ENCODE peak calls at places on chromosomes 13 and 19, in nine cellular contexts. E is T-cell; C is activated naive CD8-positive, alpha-beta T cell treated with anti-CD3 and anti-CD28 coated beads, Interleukin-2, amount 50 U/mL, for 24 hours; I is activated CD4-positive, alpha-beta T cell treated with anti-CD3 and anti-CD28 coated beads for 36 hours; V is activated naive CD4-positive, alpha-beta T cell treated with anti-CD3 and anti-CD28 coated beads, Interleukin-2, amount 50 U/mL, for 72 hours; A is left cardiac atrium; R is stimulated activated effector memory CD8-positive, alpha-beta T cell treated with anti-CD3 and anti-CD28 coated beads, Interleukin-12 subunit alpha, Interleukin-12 subunit beta, amount 100 ng/mL, for 72 hours; H is activated CD8-positive, alpha-beta T cell treated with anti-CD3 and anti-CD28 coated beads, Interleukin-2, amount 10 ng/mL, durations not matched to agents 7 days and 5 days; G is heart left ventricle. S is an unnamed sample.

GRCh38 chr13:114320065-114320464 is 5.8 kb downstream of the CHAMP1 start:
- ATAC-seq in E (no peak), C (no peak), I (no peak), V (peak), A (peak), R (no peak), H (no peak), G (peak), S (no peak)

GRCh38 chr13:21435710-21436151 is 23.4 kb downstream of the ZDHHC20 start:
- ATAC-seq in E (peak), C (peak), I (peak), V (peak), A (peak), R (peak), H (peak), G (peak), S (peak)

GRCh38 chr13:24071423-24072075 is 89.0 kb upstream of the SPATA13 start:
- ATAC-seq in E (no peak), C (no peak), I (no peak), V (no peak), A (no peak), R (no peak), H (no peak), G (peak), S (no peak)

GRCh38 chr19:19083413-19084178 is 19.8 kb downstream of the SLC25A42 start:
- ATAC-seq in E (no peak), C (no peak), I (no peak), V (no peak), A (no peak), R (no peak), H (no peak), G (peak), S (peak)

GRCh38 chr13:64551755-64552154 is 2678.4 kb downstream of the PCDH9 start:
- ATAC-seq in E (no peak), C (no peak), I (no peak), V (no peak), A (no peak), R (no peak), H (no peak), G (no peak), S (no peak)

GRCh38 chr19:55370305-55370988 is at the start of gene IL11:
- ATAC-seq in E (no peak), C (no peak), I (no peak), V (peak), A (no peak), R (no peak), H (no peak), G (no peak), S (no peak)

GRCh38 chr19:28971011-28971410 is 241.9 kb downstream of the UQCRFS1 start:
- ATAC-seq in E (no peak), C (no peak), I (no peak), V (no peak), A (no peak), R (no peak), H (no peak), G (no peak), S (no peak)

GRCh38 chr19:36528921-36529518 is 949 bp upstream of the ZNF260 start:
- ATAC-seq in E (no peak), C (peak), I (peak), V (no peak), A (no peak), R (peak), H (no peak), G (no peak), S (peak)

GRCh38 chr19:37981785-37982475 is 74.9 kb downstream of the SIPA1L3 start:
- ATAC-seq in E (no peak), C (no peak), I (no peak), V (no peak), A (no peak), R (no peak), H (no peak), G (no peak), S (no peak)